ENCODE peak calls at places on chromosomes 12 and 14, in four cellular contexts. B is tibial artery, V is GM23338, P is RWPE1. O is an unnamed sample.

GRCh38 chr14:58151264-58151700 is 731 bp downstream of the ARMH4 start:
- DNase-seq in B (peak), V (peak), P (no peak), O (no peak)

GRCh38 chr12:127926004-127926403 is 341.0 kb upstream of the TMEM132C start:
- DNase-seq in B (no peak), V (peak), P (no peak), O (no peak)

GRCh38 chr14:62301076-62301475 is 538.9 kb downstream of the SNAPC1 start:
- DNase-seq in B (no peak), V (no peak), P (no peak), O (no peak)

GRCh38 chr12:94762943-94763342 is 112.6 kb upstream of the TMCC3 start:
- DNase-seq in B (no peak), V (no peak), P (no peak), O (no peak)

GRCh38 chr12:62802981-62803380 is 132.0 kb downstream of the PPM1H start:
- DNase-seq in B (no peak), V (no peak), P (no peak), O (no peak)

GRCh38 chr12:109358154-109358869 is 10.6 kb downstream of the MYO1H start:
- DNase-seq in B (no peak), V (no peak), P (no peak), O (no peak)

GRCh38 chr12:76548222-76548837 is 11.2 kb downstream of the OSBPL8 start:
- DNase-seq in B (no peak), V (peak), P (no peak), O (peak)

GRCh38 chr14:101478796-101479410 is 82.4 kb upstream of the DIO3 start:
- DNase-seq in B (peak), V (no peak), P (no peak), O (no peak)

GRCh38 chr14:52272375-52272774 is 4.9 kb downstream of the PTGDR start:
- DNase-seq in B (no peak), V (peak), P (no peak), O (peak)

GRCh38 chr12:46264057-46264456 is 4.8 kb downstream of the SLC38A1 start:
- DNase-seq in B (no peak), V (no peak), P (peak), O (peak)

GRCh38 chr14:74135386-74135785 is 50.6 kb downstream of the LIN52 start:
- DNase-seq in B (no peak), V (no peak), P (no peak), O (no peak)

GRCh38 chr14:93788557-93789365 is 476 bp upstream of the PRIMA1 start:
- DNase-seq in B (peak), V (peak), P (peak), O (no peak)

GRCh38 chr14:57008534-57008933 is 198.3 kb upstream of the OTX2 start:
- DNase-seq in B (no peak), V (peak), P (no peak), O (no peak)

GRCh38 chr12:108967869-108968540 is 52.9 kb downstream of the SVOP start:
- DNase-seq in B (no peak), V (peak), P (peak), O (peak)

GRCh38 chr12:122265433-122265832 is 861 bp downstream of the VPS33A start:
- DNase-seq in B (no peak), V (no peak), P (no peak), O (no peak)

GRCh38 chr12:116426391-116427136 is 132.6 kb upstream of the MAP1LC3B2 start:
- DNase-seq in B (peak), V (peak), P (peak), O (peak)

GRCh38 chr12:48838048-48838447 is 13.9 kb downstream of the DDX23 start:
- DNase-seq in B (no peak), V (no peak), P (no peak), O (no peak)

GRCh38 chr12:27711312-27711682 is 665 bp downstream of the MRPS35 start:
- DNase-seq in B (no peak), V (peak), P (peak), O (peak)

GRCh38 chr14:103711516-103712431 is 3.5 kb downstream of the XRCC3 start:
- DNase-seq in B (peak), V (no peak), P (peak), O (peak)

GRCh38 chr12:69024907-69025306 is 91.9 kb upstream of the CPM start:
- DNase-seq in B (no peak), V (no peak), P (peak), O (peak)

GRCh38 chr12:115632323-115632722 is 645.2 kb downstream of the MED13L start:
- DNase-seq in B (no peak), V (peak), P (peak), O (peak)

GRCh38 chr12:78530065-78530765 is 334.4 kb upstream of the SYT1 start:
- DNase-seq in B (no peak), V (peak), P (no peak), O (peak)

GRCh38 chr12:52428121-52428520 is 6.0 kb downstream of the KRT75 start:
- DNase-seq in B (no peak), V (peak), P (no peak), O (no peak)

GRCh38 chr12:12592930-12593329 is 18.7 kb upstream of the CREBL2 start:
- DNase-seq in B (no peak), V (no peak), P (peak), O (peak)

GRCh38 chr12:6943719-6944380 is at the start of the genes C12orf57 and RNU7-1:
- DNase-seq in B (peak), V (peak), P (peak), O (peak)

GRCh38 chr12:24596768-24597388 is 352.0 kb downstream of the BCAT1 start:
- DNase-seq in B (no peak), V (peak), P (peak), O (peak)

GRCh38 chr12:47734725-47735480 is 9.6 kb upstream of the ENDOU start:
- DNase-seq in B (no peak), V (peak), P (no peak), O (no peak)

GRCh38 chr14:72855913-72856312 is 38.0 kb downstream of the DPF3 start:
- DNase-seq in B (no peak), V (no peak), P (no peak), O (peak)

GRCh38 chr12:87344699-87345098 is 684.5 kb downstream of the C12orf50 start:
- DNase-seq in B (no peak), V (peak), P (peak), O (peak)

O was measured in bronchial epithelial cell.